ENCODE peak calls at places on chromosomes 13 and 19, in ten cellular contexts. One of them, this sample, is unnamed.
A peak's percentile ranks its signal among the peaks of the same experiment; 100 is the strongest.

GRCh38 chr13:80957019-80957650 is 616.2 kb upstream of the SPRY2 start:
- DNase-seq in esophagus muscularis mucosa: no peak
- DNase-seq in CD8-positive, alpha-beta T cell: no peak
- DNase-seq in OCI-LY7: no peak
- DNase-seq in right atrium auricular region: no peak
- DNase-seq in HCT116: no peak
- DNase-seq in fibroblast of lung: no peak
- DNase-seq in uterus: no peak
- DNase-seq in upper lobe of right lung: no peak
- DNase-seq in transverse colon: no peak
- DNase-seq in this sample: no peak

GRCh38 chr19:31598730-31599238 is 249.5 kb upstream of the TSHZ3 start:
- DNase-seq in esophagus muscularis mucosa: no peak
- DNase-seq in CD8-positive, alpha-beta T cell: no peak
- DNase-seq in OCI-LY7: no peak
- DNase-seq in right atrium auricular region: peak; percentile 36
- DNase-seq in HCT116: no peak
- DNase-seq in fibroblast of lung: no peak
- DNase-seq in uterus: no peak
- DNase-seq in upper lobe of right lung: no peak
- DNase-seq in transverse colon: no peak
- DNase-seq in this sample: no peak

GRCh38 chr13:110499621-110500281 is 61.8 kb downstream of the RAB20 start:
- DNase-seq in esophagus muscularis mucosa: no peak
- DNase-seq in CD8-positive, alpha-beta T cell: no peak
- DNase-seq in OCI-LY7: no peak
- DNase-seq in right atrium auricular region: no peak
- DNase-seq in HCT116: no peak
- DNase-seq in fibroblast of lung: peak; percentile 86
- DNase-seq in uterus: no peak
- DNase-seq in upper lobe of right lung: no peak
- DNase-seq in transverse colon: no peak
- DNase-seq in this sample: no peak

GRCh38 chr13:39306639-39307589 is 268.7 kb downstream of the NHLRC3 start:
- DNase-seq in esophagus muscularis mucosa: no peak
- DNase-seq in CD8-positive, alpha-beta T cell: no peak
- DNase-seq in OCI-LY7: no peak
- DNase-seq in right atrium auricular region: no peak
- DNase-seq in HCT116: no peak
- DNase-seq in fibroblast of lung: no peak
- DNase-seq in uterus: no peak
- DNase-seq in upper lobe of right lung: no peak
- DNase-seq in transverse colon: no peak
- DNase-seq in this sample: no peak

GRCh38 chr19:18280247-18281081 is 958 bp downstream of the JUND start:
- DNase-seq in esophagus muscularis mucosa: no peak
- DNase-seq in CD8-positive, alpha-beta T cell: peak; percentile 66
- DNase-seq in OCI-LY7: peak; percentile 95
- DNase-seq in right atrium auricular region: peak; percentile 81
- DNase-seq in HCT116: no peak
- DNase-seq in fibroblast of lung: peak; percentile 69
- DNase-seq in uterus: peak; percentile 76
- DNase-seq in upper lobe of right lung: peak; percentile 92
- DNase-seq in transverse colon: peak; percentile 87
- DNase-seq in this sample: peak; percentile 86

GRCh38 chr13:85665286-85665685 is 133.9 kb downstream of the SLITRK6 start:
- DNase-seq in esophagus muscularis mucosa: no peak
- DNase-seq in CD8-positive, alpha-beta T cell: no peak
- DNase-seq in OCI-LY7: no peak
- DNase-seq in right atrium auricular region: no peak
- DNase-seq in HCT116: no peak
- DNase-seq in fibroblast of lung: peak; percentile 74
- DNase-seq in uterus: no peak
- DNase-seq in upper lobe of right lung: no peak
- DNase-seq in transverse colon: no peak
- DNase-seq in this sample: no peak

GRCh38 chr19:31527443-31527842 is 178.2 kb upstream of the TSHZ3 start:
- DNase-seq in esophagus muscularis mucosa: peak; percentile 60
- DNase-seq in CD8-positive, alpha-beta T cell: no peak
- DNase-seq in OCI-LY7: no peak
- DNase-seq in right atrium auricular region: no peak
- DNase-seq in HCT116: no peak
- DNase-seq in fibroblast of lung: no peak
- DNase-seq in uterus: no peak
- DNase-seq in upper lobe of right lung: no peak
- DNase-seq in transverse colon: no peak
- DNase-seq in this sample: no peak

GRCh38 chr19:4742717-4743646 is 19.3 kb upstream of the DPP9 start:
- DNase-seq in esophagus muscularis mucosa: no peak
- DNase-seq in CD8-positive, alpha-beta T cell: no peak
- DNase-seq in OCI-LY7: no peak
- DNase-seq in right atrium auricular region: no peak
- DNase-seq in HCT116: no peak
- DNase-seq in fibroblast of lung: no peak
- DNase-seq in uterus: no peak
- DNase-seq in upper lobe of right lung: no peak
- DNase-seq in transverse colon: no peak
- DNase-seq in this sample: no peak

GRCh38 chr13:44432595-44432994 is 59.0 kb downstream of the SERP2 start:
- DNase-seq in esophagus muscularis mucosa: peak; percentile 87
- DNase-seq in CD8-positive, alpha-beta T cell: no peak
- DNase-seq in OCI-LY7: no peak
- DNase-seq in right atrium auricular region: no peak
- DNase-seq in HCT116: no peak
- DNase-seq in fibroblast of lung: peak; percentile 20
- DNase-seq in uterus: no peak
- DNase-seq in upper lobe of right lung: no peak
- DNase-seq in transverse colon: no peak
- DNase-seq in this sample: no peak

GRCh38 chr13:95245072-95245471 is 56.2 kb downstream of the ABCC4 start:
- DNase-seq in esophagus muscularis mucosa: no peak
- DNase-seq in CD8-positive, alpha-beta T cell: no peak
- DNase-seq in OCI-LY7: no peak
- DNase-seq in right atrium auricular region: no peak
- DNase-seq in HCT116: no peak
- DNase-seq in fibroblast of lung: no peak
- DNase-seq in uterus: no peak
- DNase-seq in upper lobe of right lung: no peak
- DNase-seq in transverse colon: no peak
- DNase-seq in this sample: no peak

DNA sequence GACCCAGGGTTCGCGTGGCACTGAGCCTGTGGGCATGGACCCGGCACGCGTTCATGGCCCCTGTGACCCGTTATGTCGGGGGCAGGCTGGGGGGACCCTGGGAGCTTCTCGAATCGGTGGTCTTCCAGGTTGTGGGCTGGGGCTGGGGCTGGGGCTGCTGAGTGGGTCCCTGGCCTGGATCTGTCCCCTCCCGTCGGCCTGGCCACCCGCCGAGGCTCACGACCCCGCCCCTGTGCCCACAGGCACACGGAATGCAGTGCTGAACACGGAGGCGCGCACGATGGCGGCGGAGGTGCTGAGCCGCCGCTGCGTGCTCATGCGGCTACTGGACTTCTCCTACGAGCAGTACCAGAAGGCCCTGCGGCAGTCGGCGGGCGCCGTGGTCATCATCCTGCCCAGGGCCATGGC is 6.5 kb downstream of the NCLN start:
- DNase-seq in esophagus muscularis mucosa: no peak
- DNase-seq in CD8-positive, alpha-beta T cell: no peak
- DNase-seq in OCI-LY7: no peak
- DNase-seq in right atrium auricular region: no peak
- DNase-seq in HCT116: no peak
- DNase-seq in fibroblast of lung: no peak
- DNase-seq in uterus: no peak
- DNase-seq in upper lobe of right lung: no peak
- DNase-seq in transverse colon: no peak
- DNase-seq in this sample: no peak
- H3K36me3 ChIP-seq in esophagus muscularis mucosa: peaks cover 38% of the 10 kb centered on the region
- H3K36me3 ChIP-seq in CD8-positive, alpha-beta T cell: no peaks in the 10 kb centered on the region
- H3K36me3 ChIP-seq in OCI-LY7: peaks cover 61% of the 10 kb centered on the region
- H3K36me3 ChIP-seq in right atrium auricular region: no peaks in the 10 kb centered on the region
- H3K36me3 ChIP-seq in HCT116: peaks cover 53% of the 10 kb centered on the region
- H3K36me3 ChIP-seq in fibroblast of lung: peaks cover 17% of the 10 kb centered on the region
- H3K36me3 ChIP-seq in uterus: no peaks in the 10 kb centered on the region
- H3K36me3 ChIP-seq in upper lobe of right lung: peaks cover 10% of the 10 kb centered on the region
- H3K36me3 ChIP-seq in transverse colon: no peaks in the 10 kb centered on the region
- H3K36me3 ChIP-seq in this sample: no peaks in the 10 kb centered on the region

GRCh38 chr19:12731337-12731736 is 3.1 kb downstream of the TRIR start:
- DNase-seq in esophagus muscularis mucosa: no peak
- DNase-seq in CD8-positive, alpha-beta T cell: no peak
- DNase-seq in OCI-LY7: no peak
- DNase-seq in right atrium auricular region: no peak
- DNase-seq in HCT116: no peak
- DNase-seq in fibroblast of lung: no peak
- DNase-seq in uterus: no peak
- DNase-seq in upper lobe of right lung: no peak
- DNase-seq in transverse colon: no peak
- DNase-seq in this sample: no peak
- H3K4me1 ChIP-seq in esophagus muscularis mucosa: peaks cover 39% of the 10 kb centered on the region
- H3K4me1 ChIP-seq in CD8-positive, alpha-beta T cell: peaks cover 29% of the 10 kb centered on the region
- H3K4me1 ChIP-seq in OCI-LY7: peaks cover 47% of the 10 kb centered on the region
- H3K4me1 ChIP-seq in right atrium auricular region: no peaks in the 10 kb centered on the region
- H3K4me1 ChIP-seq in HCT116: peaks cover 18% of the 10 kb centered on the region
- H3K4me1 ChIP-seq in fibroblast of lung: peaks cover 8% of the 10 kb centered on the region
- H3K4me1 ChIP-seq in uterus: peaks cover 15% of the 10 kb centered on the region
- H3K4me1 ChIP-seq in upper lobe of right lung: peaks cover 21% of the 10 kb centered on the region
- H3K4me1 ChIP-seq in transverse colon: peaks cover 17% of the 10 kb centered on the region
- H3K4me1 ChIP-seq in this sample: peaks cover 12% of the 10 kb centered on the region

DNA sequence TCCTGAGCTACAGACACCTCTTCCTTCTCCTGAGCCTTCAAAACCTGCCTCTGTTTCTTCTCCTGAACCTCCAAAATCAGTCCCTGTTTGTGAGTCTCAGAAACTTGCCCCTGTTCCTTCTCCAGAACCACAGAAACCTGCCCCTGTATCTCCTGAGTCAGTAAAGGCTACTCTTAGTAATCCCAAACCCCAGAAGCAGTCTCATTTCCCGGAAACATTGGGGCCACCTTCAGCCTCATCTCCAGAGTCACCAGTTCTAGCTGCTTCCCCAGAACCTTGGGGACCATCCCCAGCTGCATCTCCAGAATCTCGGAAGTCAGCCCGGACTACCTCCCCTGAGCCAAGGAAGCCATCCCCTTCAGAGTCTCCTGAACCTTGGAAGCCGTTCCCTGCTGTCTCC is 10.0 kb downstream of the CHAMP1 start:
- DNase-seq in esophagus muscularis mucosa: no peak
- DNase-seq in CD8-positive, alpha-beta T cell: no peak
- DNase-seq in OCI-LY7: no peak
- DNase-seq in right atrium auricular region: no peak
- DNase-seq in HCT116: no peak
- DNase-seq in fibroblast of lung: no peak
- DNase-seq in uterus: no peak
- DNase-seq in upper lobe of right lung: no peak
- DNase-seq in transverse colon: no peak
- DNase-seq in this sample: no peak
- H3K36me3 ChIP-seq in esophagus muscularis mucosa: peaks cover 56% of the 10 kb centered on the region
- H3K36me3 ChIP-seq in CD8-positive, alpha-beta T cell: peaks cover 18% of the 10 kb centered on the region
- H3K36me3 ChIP-seq in OCI-LY7: peaks cover 93% of the 10 kb centered on the region
- H3K36me3 ChIP-seq in right atrium auricular region: peaks cover 51% of the 10 kb centered on the region
- H3K36me3 ChIP-seq in HCT116: peaks cover 63% of the 10 kb centered on the region
- H3K36me3 ChIP-seq in fibroblast of lung: peaks cover 19% of the 10 kb centered on the region
- H3K36me3 ChIP-seq in uterus: no peaks in the 10 kb centered on the region
- H3K36me3 ChIP-seq in upper lobe of right lung: peaks cover 44% of the 10 kb centered on the region
- H3K36me3 ChIP-seq in transverse colon: no peaks in the 10 kb centered on the region
- H3K36me3 ChIP-seq in this sample: peaks cover 7% of the 10 kb centered on the region

GRCh38 chr19:38838208-38838985 is 6.8 kb upstream of the ECH1 start:
- DNase-seq in esophagus muscularis mucosa: no peak
- DNase-seq in CD8-positive, alpha-beta T cell: no peak
- DNase-seq in OCI-LY7: no peak
- DNase-seq in right atrium auricular region: no peak
- DNase-seq in HCT116: peak; percentile 46
- DNase-seq in fibroblast of lung: no peak
- DNase-seq in uterus: no peak
- DNase-seq in upper lobe of right lung: no peak
- DNase-seq in transverse colon: no peak
- DNase-seq in this sample: no peak
- H3K4me1 ChIP-seq in esophagus muscularis mucosa: peaks cover 28% of the 10 kb centered on the region
- H3K4me1 ChIP-seq in CD8-positive, alpha-beta T cell: peaks cover 40% of the 10 kb centered on the region
- H3K4me1 ChIP-seq in OCI-LY7: peaks cover 11% of the 10 kb centered on the region
- H3K4me1 ChIP-seq in right atrium auricular region: no peaks in the 10 kb centered on the region
- H3K4me1 ChIP-seq in HCT116: no peaks in the 10 kb centered on the region
- H3K4me1 ChIP-seq in fibroblast of lung: peaks cover 11% of the 10 kb centered on the region
- H3K4me1 ChIP-seq in uterus: no peaks in the 10 kb centered on the region
- H3K4me1 ChIP-seq in upper lobe of right lung: peaks cover 17% of the 10 kb centered on the region
- H3K4me1 ChIP-seq in transverse colon: peaks cover 5% of the 10 kb centered on the region
- H3K4me1 ChIP-seq in this sample: peaks cover 22% of the 10 kb centered on the region

GRCh38 chr19:7444042-7444441 is 44.8 kb downstream of the PEX11G start:
- DNase-seq in esophagus muscularis mucosa: no peak
- DNase-seq in CD8-positive, alpha-beta T cell: no peak
- DNase-seq in OCI-LY7: no peak
- DNase-seq in right atrium auricular region: no peak
- DNase-seq in HCT116: no peak
- DNase-seq in fibroblast of lung: no peak
- DNase-seq in uterus: no peak
- DNase-seq in upper lobe of right lung: no peak
- DNase-seq in transverse colon: no peak
- DNase-seq in this sample: no peak
- H3K36me3 ChIP-seq in esophagus muscularis mucosa: peaks cover 94% of the 10 kb centered on the region
- H3K36me3 ChIP-seq in CD8-positive, alpha-beta T cell: peaks cover 67% of the 10 kb centered on the region
- H3K36me3 ChIP-seq in OCI-LY7: peaks cover 99% of the 10 kb centered on the region
- H3K36me3 ChIP-seq in right atrium auricular region: peaks cover 64% of the 10 kb centered on the region
- H3K36me3 ChIP-seq in HCT116: peaks cover 27% of the 10 kb centered on the region
- H3K36me3 ChIP-seq in fibroblast of lung: peaks cover 9% of the 10 kb centered on the region
- H3K36me3 ChIP-seq in uterus: no peaks in the 10 kb centered on the region
- H3K36me3 ChIP-seq in upper lobe of right lung: peaks cover 85% of the 10 kb centered on the region
- H3K36me3 ChIP-seq in transverse colon: no peaks in the 10 kb centered on the region
- H3K36me3 ChIP-seq in this sample: peaks cover 21% of the 10 kb centered on the region